ENCODE peak calls at places on chromosomes 6 and 20, in five cellular contexts. One of them, this sample, is unnamed.
A peak's percentile ranks its signal among the peaks of the same experiment; 100 is the strongest.

GRCh38 chr6:127207591-127208120 is 59.0 kb upstream of the RNF146 start:
- DNase-seq in stomach: no peak
- DNase-seq in H9: no peak
- DNase-seq in ovary: no peak
- DNase-seq in tibial nerve: no peak
- DNase-seq in this sample: no peak

GRCh38 chr6:136696783-136697364 is 95.4 kb downstream of the MAP3K5 start:
- DNase-seq in ovary: no peak
- DNase-seq in stomach: no peak
- DNase-seq in tibial nerve: no peak
- DNase-seq in H9: no peak
- DNase-seq in this sample: no peak

GRCh38 chr20:24093666-24094065 is 105.1 kb upstream of the GGTLC1 start:
- DNase-seq in stomach: no peak
- DNase-seq in tibial nerve: no peak
- DNase-seq in H9: no peak
- DNase-seq in ovary: no peak
- DNase-seq in this sample: no peak

GRCh38 chr6:49692534-49692933 is 20.8 kb downstream of the CRISP2 start:
- DNase-seq in stomach: no peak
- DNase-seq in H9: no peak
- DNase-seq in tibial nerve: no peak
- DNase-seq in ovary: no peak
- DNase-seq in this sample: no peak

GRCh38 chr20:24235224-24235735 is 234.1 kb upstream of the SYNDIG1 start:
- DNase-seq in H9: no peak
- DNase-seq in ovary: no peak
- DNase-seq in tibial nerve: no peak
- DNase-seq in stomach: no peak
- DNase-seq in this sample: no peak

GRCh38 chr6:2157441-2158127 is 87.8 kb downstream of the GMDS start:
- DNase-seq in tibial nerve: no peak
- DNase-seq in H9: no peak
- DNase-seq in stomach: no peak
- DNase-seq in ovary: no peak
- DNase-seq in this sample: no peak

GRCh38 chr6:133432021-133432989 is 191.1 kb downstream of the EYA4 start:
- DNase-seq in ovary: no peak
- DNase-seq in tibial nerve: no peak
- DNase-seq in stomach: no peak
- DNase-seq in H9: peak; percentile 65
- DNase-seq in this sample: no peak

GRCh38 chr6:134503542-134504281 is 185.8 kb upstream of the SGK1 start:
- DNase-seq in ovary: no peak
- DNase-seq in H9: no peak
- DNase-seq in stomach: no peak
- DNase-seq in tibial nerve: no peak
- DNase-seq in this sample: peak; percentile 35

GRCh38 chr6:6886160-6886885 is 221.4 kb upstream of the RREB1 start:
- DNase-seq in ovary: no peak
- DNase-seq in tibial nerve: no peak
- DNase-seq in stomach: no peak
- DNase-seq in H9: no peak
- DNase-seq in this sample: peak; percentile 59

GRCh38 chr20:2451939-2452732 is 18.5 kb downstream of the SNRPB start:
- DNase-seq in stomach: peak; percentile 78
- DNase-seq in tibial nerve: peak; percentile 76
- DNase-seq in H9: peak; percentile 83
- DNase-seq in ovary: peak; percentile 56
- DNase-seq in this sample: peak; percentile 47

GRCh38 chr6:18343741-18344140 is 43.4 kb upstream of the RNF144B start:
- DNase-seq in tibial nerve: no peak
- DNase-seq in H9: no peak
- DNase-seq in ovary: no peak
- DNase-seq in stomach: no peak
- DNase-seq in this sample: no peak

GRCh38 chr6:3775386-3775785 is 23.9 kb upstream of the PXDC1 start:
- DNase-seq in ovary: no peak
- DNase-seq in H9: no peak
- DNase-seq in stomach: no peak
- DNase-seq in tibial nerve: no peak
- DNase-seq in this sample: no peak

GRCh38 chr20:49292010-49292409 is 14.2 kb upstream of the ZNFX1 start:
- DNase-seq in tibial nerve: no peak
- DNase-seq in H9: no peak
- DNase-seq in ovary: no peak
- DNase-seq in stomach: no peak
- DNase-seq in this sample: no peak

GRCh38 chr6:122833229-122833556 is 44.1 kb downstream of the SMPDL3A start:
- DNase-seq in ovary: no peak
- DNase-seq in stomach: no peak
- DNase-seq in tibial nerve: no peak
- DNase-seq in H9: peak; percentile 57
- DNase-seq in this sample: peak; percentile 72

GRCh38 chr6:24492475-24492874 is 2.3 kb upstream of the ALDH5A1 start:
- DNase-seq in tibial nerve: no peak
- DNase-seq in H9: peak; percentile 65
- DNase-seq in stomach: no peak
- DNase-seq in ovary: no peak
- DNase-seq in this sample: no peak

GRCh38 chr6:39508513-39508912 is 186.0 kb upstream of the KCNK16 start:
- DNase-seq in stomach: no peak
- DNase-seq in H9: peak; percentile 36
- DNase-seq in tibial nerve: no peak
- DNase-seq in ovary: no peak
- DNase-seq in this sample: no peak

GRCh38 chr6:110255356-110255755 is 75.1 kb downstream of the CDC40 start:
- DNase-seq in stomach: no peak
- DNase-seq in tibial nerve: no peak
- DNase-seq in ovary: peak; percentile 34
- DNase-seq in H9: peak; percentile 70
- DNase-seq in this sample: no peak

GRCh38 chr6:44976677-44977405 is 351.3 kb upstream of the RUNX2 start:
- DNase-seq in H9: no peak
- DNase-seq in ovary: no peak
- DNase-seq in stomach: no peak
- DNase-seq in tibial nerve: no peak
- DNase-seq in this sample: no peak

GRCh38 chr20:2281563-2281962 is 14.2 kb upstream of the TGM3 start:
- DNase-seq in stomach: no peak
- DNase-seq in H9: no peak
- DNase-seq in ovary: no peak
- DNase-seq in tibial nerve: no peak
- DNase-seq in this sample: no peak

GRCh38 chr6:56477241-56477640 is 165.4 kb downstream of the DST start:
- DNase-seq in H9: no peak
- DNase-seq in ovary: no peak
- DNase-seq in tibial nerve: no peak
- DNase-seq in stomach: no peak
- DNase-seq in this sample: no peak

GRCh38 chr6:79574636-79575035 is 37.4 kb upstream of the LCA5 start:
- DNase-seq in H9: peak; percentile 39
- DNase-seq in stomach: no peak
- DNase-seq in ovary: no peak
- DNase-seq in tibial nerve: no peak
- DNase-seq in this sample: no peak

GRCh38 chr6:116102856-116103255 is 2.2 kb downstream of the NT5DC1 start:
- DNase-seq in H9: no peak
- DNase-seq in stomach: no peak
- DNase-seq in tibial nerve: no peak
- DNase-seq in ovary: no peak
- DNase-seq in this sample: no peak

GRCh38 chr20:49276895-49277785 is 717 bp downstream of the ZNFX1 start:
- DNase-seq in stomach: no peak
- DNase-seq in tibial nerve: peak; percentile 14
- DNase-seq in H9: no peak
- DNase-seq in ovary: peak; percentile 65
- DNase-seq in this sample: no peak

GRCh38 chr20:57663241-57663640 is 43.0 kb upstream of the ZBP1 start:
- DNase-seq in tibial nerve: no peak
- DNase-seq in H9: no peak
- DNase-seq in stomach: no peak
- DNase-seq in ovary: peak; percentile 28
- DNase-seq in this sample: peak; percentile 26

GRCh38 chr6:51654647-51655046 is 432.8 kb downstream of the PKHD1 start:
- DNase-seq in tibial nerve: no peak
- DNase-seq in ovary: no peak
- DNase-seq in stomach: no peak
- DNase-seq in H9: no peak
- DNase-seq in this sample: no peak

GRCh38 chr6:142700676-142701185 is 244.2 kb downstream of the HIVEP2 start:
- DNase-seq in tibial nerve: no peak
- DNase-seq in stomach: no peak
- DNase-seq in H9: no peak
- DNase-seq in ovary: no peak
- DNase-seq in this sample: no peak

GRCh38 chr6:149445573-149445972 is 39.2 kb downstream of the ZC3H12D start:
- DNase-seq in tibial nerve: no peak
- DNase-seq in ovary: no peak
- DNase-seq in H9: no peak
- DNase-seq in stomach: no peak
- DNase-seq in this sample: no peak

GRCh38 chr20:44730441-44730840 is 15.2 kb upstream of the KCNK15 start:
- DNase-seq in stomach: no peak
- DNase-seq in H9: no peak
- DNase-seq in tibial nerve: no peak
- DNase-seq in ovary: no peak
- DNase-seq in this sample: no peak

GRCh38 chr6:35478259-35478658 is 10.1 kb downstream of the RPL10A start:
- DNase-seq in tibial nerve: no peak
- DNase-seq in ovary: no peak
- DNase-seq in H9: no peak
- DNase-seq in stomach: no peak
- DNase-seq in this sample: no peak

GRCh38 chr6:167570460-167571400 is 245.8 kb downstream of the TTLL2 start:
- DNase-seq in tibial nerve: no peak
- DNase-seq in H9: no peak
- DNase-seq in ovary: no peak
- DNase-seq in stomach: no peak
- DNase-seq in this sample: no peak

GRCh38 chr6:446418-447366 is 55.1 kb downstream of the IRF4 start:
- DNase-seq in stomach: no peak
- DNase-seq in ovary: no peak
- DNase-seq in H9: peak; percentile 21
- DNase-seq in tibial nerve: no peak
- DNase-seq in this sample: no peak

GRCh38 chr6:75986935-75987334 is 85.5 kb downstream of the IMPG1 start:
- DNase-seq in stomach: no peak
- DNase-seq in H9: peak; percentile 27
- DNase-seq in tibial nerve: no peak
- DNase-seq in ovary: no peak
- DNase-seq in this sample: no peak

GRCh38 chr6:72032056-72032455 is 145.7 kb downstream of the RIMS1 start:
- DNase-seq in stomach: no peak
- DNase-seq in H9: no peak
- DNase-seq in tibial nerve: no peak
- DNase-seq in ovary: no peak
- DNase-seq in this sample: no peak

GRCh38 chr6:127352519-127352918 is 9.1 kb upstream of the ECHDC1 start:
- DNase-seq in stomach: no peak
- DNase-seq in H9: no peak
- DNase-seq in tibial nerve: no peak
- DNase-seq in ovary: no peak
- DNase-seq in this sample: no peak

GRCh38 chr20:380763-381580 is 412 bp downstream of the TRIB3 start:
- DNase-seq in ovary: peak; percentile 64
- DNase-seq in stomach: peak; percentile 59
- DNase-seq in tibial nerve: no peak
- DNase-seq in H9: peak; percentile 78
- DNase-seq in this sample: peak; percentile 66

GRCh38 chr20:57048027-57048869 is 218.2 kb downstream of the BMP7 start:
- DNase-seq in stomach: no peak
- DNase-seq in ovary: no peak
- DNase-seq in H9: peak; percentile 76
- DNase-seq in tibial nerve: no peak
- DNase-seq in this sample: no peak

GRCh38 chr20:21719592-21720214 is 14.2 kb downstream of the PAX1 start:
- DNase-seq in ovary: no peak
- DNase-seq in tibial nerve: peak; percentile 60
- DNase-seq in stomach: peak; percentile 51
- DNase-seq in H9: no peak
- DNase-seq in this sample: peak; percentile 66

GRCh38 chr20:51153867-51154707 is 131.2 kb upstream of the KCNG1 start:
- DNase-seq in tibial nerve: no peak
- DNase-seq in ovary: no peak
- DNase-seq in stomach: no peak
- DNase-seq in H9: no peak
- DNase-seq in this sample: no peak
- H3K27me3 ChIP-seq in tibial nerve: peaks cover 6% of the 10 kb centered on the region
- H3K27me3 ChIP-seq in ovary: no peaks in the 10 kb centered on the region
- H3K27me3 ChIP-seq in stomach: no peaks in the 10 kb centered on the region
- H3K27me3 ChIP-seq in H9: no peaks in the 10 kb centered on the region
- H3K27me3 ChIP-seq in this sample: no peaks in the 10 kb centered on the region

DNA sequence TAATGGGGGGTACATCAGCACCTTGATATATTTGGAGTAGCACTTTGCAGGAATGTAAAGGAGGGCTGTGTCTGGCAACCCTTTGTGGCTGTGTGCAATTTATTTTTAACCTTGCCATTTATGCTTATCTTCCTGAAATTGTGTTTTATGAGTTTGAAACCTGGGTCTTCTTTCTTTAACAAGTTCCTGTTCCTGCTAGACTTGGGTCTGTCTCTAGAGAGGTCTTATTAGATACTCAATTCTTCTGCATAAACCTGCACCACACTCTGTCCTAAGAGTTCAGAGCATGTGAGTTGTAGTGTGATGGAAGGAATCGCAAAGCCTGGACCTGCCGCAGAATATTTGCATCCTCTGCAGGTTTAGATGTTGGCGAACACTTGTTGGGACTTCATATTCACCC is 181.1 kb downstream of the JARID2 start:
- DNase-seq in tibial nerve: no peak
- DNase-seq in ovary: no peak
- DNase-seq in stomach: no peak
- DNase-seq in H9: no peak
- DNase-seq in this sample: no peak
- H3K27ac ChIP-seq in tibial nerve: no peak overlapping the region
- H3K27ac ChIP-seq in ovary: no peak overlapping the region
- H3K27ac ChIP-seq in stomach: no peak overlapping the region
- H3K27ac ChIP-seq in H9: no peak overlapping the region
- H3K27ac ChIP-seq in this sample: no peak overlapping the region

GRCh38 chr6:104771258-104771832 is 88.4 kb downstream of the HACE1 start:
- DNase-seq in H9: no peak
- DNase-seq in tibial nerve: no peak
- DNase-seq in stomach: no peak
- DNase-seq in ovary: no peak
- DNase-seq in this sample: no peak
- TF ChIP-seq CTCF in H9: peak; percentile 79
- TF ChIP-seq CTCF in tibial nerve: peak; percentile 24
- TF ChIP-seq CTCF in stomach: no peak
- TF ChIP-seq CTCF in ovary: no peak
- TF ChIP-seq CTCF in this sample: peak; percentile 67

GRCh38 chr6:87899499-87900147 is 148.0 kb upstream of the SPACA1 start:
- DNase-seq in stomach: no peak
- DNase-seq in ovary: no peak
- DNase-seq in H9: no peak
- DNase-seq in tibial nerve: no peak
- DNase-seq in this sample: no peak
- H3K27me3 ChIP-seq in stomach: no peaks in the 10 kb centered on the region
- H3K27me3 ChIP-seq in ovary: no peaks in the 10 kb centered on the region
- H3K27me3 ChIP-seq in H9: peaks cover 3% of the 10 kb centered on the region
- H3K27me3 ChIP-seq in tibial nerve: no peaks in the 10 kb centered on the region
- H3K27me3 ChIP-seq in this sample: no peaks in the 10 kb centered on the region

This sample was measured in dorsolateral prefrontal cortex.